ENCODE peak calls at places on chromosomes 1 and 21, in eight cellular contexts. One of them, this sample, is unnamed.

GRCh38 chr1:111082421-111083192 is 57.3 kb downstream of the DRAM2 start:
- DNase-seq in KBM-7: no peak
- DNase-seq in SK-MEL-5: no peak
- DNase-seq in germinal center: no peak
- DNase-seq in AG08396: no peak
- DNase-seq in CD4-positive, alpha-beta T cell: no peak
- DNase-seq in cardiac muscle cell: peak
- DNase-seq in neuronal stem cell: no peak
- DNase-seq in this sample: no peak

GRCh38 chr1:163826500-163826899 is 504.7 kb downstream of the NUF2 start:
- DNase-seq in KBM-7: no peak
- DNase-seq in SK-MEL-5: no peak
- DNase-seq in germinal center: no peak
- DNase-seq in AG08396: no peak
- DNase-seq in CD4-positive, alpha-beta T cell: no peak
- DNase-seq in cardiac muscle cell: no peak
- DNase-seq in neuronal stem cell: no peak
- DNase-seq in this sample: no peak

GRCh38 chr1:238589843-238590435 is 699.2 kb upstream of the ZP4 start:
- DNase-seq in KBM-7: no peak
- DNase-seq in SK-MEL-5: no peak
- DNase-seq in germinal center: no peak
- DNase-seq in AG08396: no peak
- DNase-seq in CD4-positive, alpha-beta T cell: no peak
- DNase-seq in cardiac muscle cell: peak
- DNase-seq in neuronal stem cell: no peak
- DNase-seq in this sample: no peak

GRCh38 chr1:118563969-118564951 is 379.2 kb upstream of the SPAG17 start:
- DNase-seq in KBM-7: peak
- DNase-seq in SK-MEL-5: peak
- DNase-seq in germinal center: no peak
- DNase-seq in AG08396: no peak
- DNase-seq in CD4-positive, alpha-beta T cell: no peak
- DNase-seq in cardiac muscle cell: no peak
- DNase-seq in neuronal stem cell: peak
- DNase-seq in this sample: no peak

GRCh38 chr1:167669209-167670139 is 39.4 kb downstream of the RCSD1 start:
- DNase-seq in KBM-7: no peak
- DNase-seq in SK-MEL-5: no peak
- DNase-seq in germinal center: peak
- DNase-seq in AG08396: no peak
- DNase-seq in CD4-positive, alpha-beta T cell: no peak
- DNase-seq in cardiac muscle cell: no peak
- DNase-seq in neuronal stem cell: no peak
- DNase-seq in this sample: no peak

GRCh38 chr21:25568230-25568629 is 39.1 kb downstream of the MRPL39 start:
- DNase-seq in KBM-7: peak
- DNase-seq in SK-MEL-5: no peak
- DNase-seq in germinal center: no peak
- DNase-seq in AG08396: no peak
- DNase-seq in CD4-positive, alpha-beta T cell: no peak
- DNase-seq in cardiac muscle cell: peak
- DNase-seq in neuronal stem cell: no peak
- DNase-seq in this sample: no peak

GRCh38 chr1:106937104-106937503 is 119.4 kb upstream of the PRMT6 start:
- DNase-seq in KBM-7: no peak
- DNase-seq in SK-MEL-5: no peak
- DNase-seq in germinal center: no peak
- DNase-seq in AG08396: peak
- DNase-seq in CD4-positive, alpha-beta T cell: no peak
- DNase-seq in cardiac muscle cell: peak
- DNase-seq in neuronal stem cell: no peak
- DNase-seq in this sample: no peak

GRCh38 chr21:38760017-38760761 is 45.5 kb upstream of the ETS2 start:
- DNase-seq in KBM-7: no peak
- DNase-seq in SK-MEL-5: no peak
- DNase-seq in germinal center: no peak
- DNase-seq in AG08396: no peak
- DNase-seq in CD4-positive, alpha-beta T cell: no peak
- DNase-seq in cardiac muscle cell: peak
- DNase-seq in neuronal stem cell: no peak
- DNase-seq in this sample: peak

GRCh38 chr1:229229137-229229720 is 41.7 kb upstream of the RAB4A start:
- DNase-seq in KBM-7: no peak
- DNase-seq in SK-MEL-5: peak
- DNase-seq in germinal center: no peak
- DNase-seq in AG08396: no peak
- DNase-seq in CD4-positive, alpha-beta T cell: no peak
- DNase-seq in cardiac muscle cell: peak
- DNase-seq in neuronal stem cell: no peak
- DNase-seq in this sample: peak

GRCh38 chr1:208110296-208110695 is 133.9 kb downstream of the PLXNA2 start:
- DNase-seq in KBM-7: no peak
- DNase-seq in SK-MEL-5: no peak
- DNase-seq in germinal center: no peak
- DNase-seq in AG08396: no peak
- DNase-seq in CD4-positive, alpha-beta T cell: no peak
- DNase-seq in cardiac muscle cell: no peak
- DNase-seq in neuronal stem cell: no peak
- DNase-seq in this sample: no peak

GRCh38 chr1:63835075-63835633 is 61.3 kb downstream of the ROR1 start:
- DNase-seq in KBM-7: no peak
- DNase-seq in SK-MEL-5: no peak
- DNase-seq in germinal center: no peak
- DNase-seq in AG08396: no peak
- DNase-seq in CD4-positive, alpha-beta T cell: no peak
- DNase-seq in cardiac muscle cell: no peak
- DNase-seq in neuronal stem cell: no peak
- DNase-seq in this sample: no peak

GRCh38 chr1:17883136-17883535 is 128.0 kb downstream of the ACTL8 start:
- DNase-seq in KBM-7: no peak
- DNase-seq in SK-MEL-5: no peak
- DNase-seq in germinal center: no peak
- DNase-seq in AG08396: no peak
- DNase-seq in CD4-positive, alpha-beta T cell: no peak
- DNase-seq in cardiac muscle cell: no peak
- DNase-seq in neuronal stem cell: no peak
- DNase-seq in this sample: no peak

GRCh38 chr1:55519276-55519675 is 304.1 kb upstream of the USP24 start:
- DNase-seq in KBM-7: no peak
- DNase-seq in SK-MEL-5: no peak
- DNase-seq in germinal center: no peak
- DNase-seq in AG08396: no peak
- DNase-seq in CD4-positive, alpha-beta T cell: no peak
- DNase-seq in cardiac muscle cell: no peak
- DNase-seq in neuronal stem cell: no peak
- DNase-seq in this sample: no peak

GRCh38 chr1:12232221-12232620 is 2.4 kb downstream of the VPS13D start:
- DNase-seq in KBM-7: no peak
- DNase-seq in SK-MEL-5: no peak
- DNase-seq in germinal center: no peak
- DNase-seq in AG08396: no peak
- DNase-seq in CD4-positive, alpha-beta T cell: no peak
- DNase-seq in cardiac muscle cell: no peak
- DNase-seq in neuronal stem cell: no peak
- DNase-seq in this sample: no peak

GRCh38 chr1:31939484-31940329 is 1.5 kb upstream of the PTP4A2 start:
- DNase-seq in KBM-7: peak
- DNase-seq in SK-MEL-5: peak
- DNase-seq in germinal center: peak
- DNase-seq in AG08396: peak
- DNase-seq in CD4-positive, alpha-beta T cell: peak
- DNase-seq in cardiac muscle cell: peak
- DNase-seq in neuronal stem cell: no peak
- DNase-seq in this sample: no peak

GRCh38 chr1:163258181-163258580 is 55.5 kb upstream of the RGS5 start:
- DNase-seq in KBM-7: no peak
- DNase-seq in SK-MEL-5: no peak
- DNase-seq in germinal center: no peak
- DNase-seq in AG08396: peak
- DNase-seq in CD4-positive, alpha-beta T cell: no peak
- DNase-seq in cardiac muscle cell: peak
- DNase-seq in neuronal stem cell: no peak
- DNase-seq in this sample: no peak

GRCh38 chr1:77347646-77348045 is 65.8 kb downstream of the AK5 start:
- DNase-seq in KBM-7: peak
- DNase-seq in SK-MEL-5: peak
- DNase-seq in germinal center: no peak
- DNase-seq in AG08396: peak
- DNase-seq in CD4-positive, alpha-beta T cell: no peak
- DNase-seq in cardiac muscle cell: peak
- DNase-seq in neuronal stem cell: no peak
- DNase-seq in this sample: no peak

GRCh38 chr1:53411541-53412152 is 47.6 kb upstream of the DMRTB1 start:
- DNase-seq in KBM-7: no peak
- DNase-seq in SK-MEL-5: no peak
- DNase-seq in germinal center: no peak
- DNase-seq in AG08396: no peak
- DNase-seq in CD4-positive, alpha-beta T cell: no peak
- DNase-seq in cardiac muscle cell: no peak
- DNase-seq in neuronal stem cell: no peak
- DNase-seq in this sample: no peak

GRCh38 chr1:77639056-77639455 is 43.4 kb downstream of the ZZZ3 start:
- DNase-seq in KBM-7: no peak
- DNase-seq in SK-MEL-5: peak
- DNase-seq in germinal center: no peak
- DNase-seq in AG08396: peak
- DNase-seq in CD4-positive, alpha-beta T cell: no peak
- DNase-seq in cardiac muscle cell: peak
- DNase-seq in neuronal stem cell: no peak
- DNase-seq in this sample: no peak

GRCh38 chr1:89918127-89918793 is 76.7 kb upstream of the ZNF326 start:
- DNase-seq in KBM-7: no peak
- DNase-seq in SK-MEL-5: peak
- DNase-seq in germinal center: no peak
- DNase-seq in AG08396: no peak
- DNase-seq in CD4-positive, alpha-beta T cell: no peak
- DNase-seq in cardiac muscle cell: no peak
- DNase-seq in neuronal stem cell: no peak
- DNase-seq in this sample: no peak

GRCh38 chr1:240687820-240688219 is 75.9 kb upstream of the GREM2 start:
- DNase-seq in KBM-7: no peak
- DNase-seq in SK-MEL-5: no peak
- DNase-seq in germinal center: no peak
- DNase-seq in AG08396: no peak
- DNase-seq in CD4-positive, alpha-beta T cell: no peak
- DNase-seq in cardiac muscle cell: no peak
- DNase-seq in neuronal stem cell: no peak
- DNase-seq in this sample: no peak

GRCh38 chr1:94739521-94740061 is 80.6 kb upstream of the SLC44A3 start:
- DNase-seq in KBM-7: peak
- DNase-seq in SK-MEL-5: peak
- DNase-seq in germinal center: no peak
- DNase-seq in AG08396: peak
- DNase-seq in CD4-positive, alpha-beta T cell: no peak
- DNase-seq in cardiac muscle cell: peak
- DNase-seq in neuronal stem cell: no peak
- DNase-seq in this sample: no peak

GRCh38 chr1:60423181-60423780 is 349.7 kb upstream of the C1orf87 start:
- DNase-seq in KBM-7: no peak
- DNase-seq in SK-MEL-5: no peak
- DNase-seq in germinal center: no peak
- DNase-seq in AG08396: no peak
- DNase-seq in CD4-positive, alpha-beta T cell: no peak
- DNase-seq in cardiac muscle cell: peak
- DNase-seq in neuronal stem cell: no peak
- DNase-seq in this sample: no peak

GRCh38 chr21:14382486-14382834 is 486 bp downstream of the HSPA13 start:
- DNase-seq in KBM-7: no peak
- DNase-seq in SK-MEL-5: no peak
- DNase-seq in germinal center: peak
- DNase-seq in AG08396: peak
- DNase-seq in CD4-positive, alpha-beta T cell: no peak
- DNase-seq in cardiac muscle cell: peak
- DNase-seq in neuronal stem cell: no peak
- DNase-seq in this sample: no peak

GRCh38 chr1:244788493-244789275 is 46.8 kb upstream of the COX20 start:
- DNase-seq in KBM-7: no peak
- DNase-seq in SK-MEL-5: no peak
- DNase-seq in germinal center: no peak
- DNase-seq in AG08396: no peak
- DNase-seq in CD4-positive, alpha-beta T cell: no peak
- DNase-seq in cardiac muscle cell: no peak
- DNase-seq in neuronal stem cell: no peak
- DNase-seq in this sample: no peak

GRCh38 chr1:48750089-48750488 is 26.6 kb downstream of the BEND5 start:
- DNase-seq in KBM-7: no peak
- DNase-seq in SK-MEL-5: no peak
- DNase-seq in germinal center: peak
- DNase-seq in AG08396: no peak
- DNase-seq in CD4-positive, alpha-beta T cell: no peak
- DNase-seq in cardiac muscle cell: no peak
- DNase-seq in neuronal stem cell: no peak
- DNase-seq in this sample: no peak

This sample was measured in iPS DF 19.7.